ENCODE peak calls at places on chromosomes 11 and 22, in five cellular contexts. N, T, I, Q and Z are unnamed samples.
A peak's percentile ranks its signal among the peaks of the same experiment; 100 is the strongest.

GRCh38 chr11:63536669-63537292 is at the start of gene PLAAT4:
- DNase-seq in N (peak; percentile 23), T (no peak), I (peak; percentile 29), Q (peak; percentile 42), Z (no peak)

GRCh38 chr11:64850979-64851567 is 6.6 kb upstream of the CDC42BPG start:
- DNase-seq in N (no peak), T (no peak), I (no peak), Q (no peak), Z (no peak)

GRCh38 chr11:65574963-65575567 is 788 bp upstream of the EHBP1L1 start:
- DNase-seq in N (no peak), T (peak; percentile 69), I (no peak), Q (no peak), Z (no peak)

GRCh38 chr22:22682196-22682595 is 37.8 kb downstream of the GGTLC2 start:
- DNase-seq in N (no peak), T (no peak), I (no peak), Q (no peak), Z (no peak)

GRCh38 chr22:22943521-22944267 is 56.1 kb downstream of the IGLL5 start:
- DNase-seq in N (no peak), T (no peak), I (no peak), Q (no peak), Z (no peak)

GRCh38 chr11:86449993-86450629 is 75.4 kb downstream of the CCDC81 start:
- DNase-seq in N (no peak), T (no peak), I (no peak), Q (no peak), Z (no peak)

GRCh38 chr11:46674463-46675287 is 25.7 kb downstream of the ARHGAP1 start:
- DNase-seq in N (no peak), T (no peak), I (no peak), Q (no peak), Z (no peak)

GRCh38 chr11:70734911-70735310 is 336.6 kb downstream of the CTTN start:
- DNase-seq in N (no peak), T (no peak), I (no peak), Q (no peak), Z (no peak)

GRCh38 chr11:69409812-69410645 is 71.4 kb upstream of the LINC01488 start:
- DNase-seq in N (no peak), T (no peak), I (no peak), Q (no peak), Z (no peak)

GRCh38 chr22:30265131-30265720 is 1.4 kb downstream of the OSM start:
- DNase-seq in N (no peak), T (no peak), I (no peak), Q (no peak), Z (no peak)

GRCh38 chr11:17781626-17782025 is 47.0 kb downstream of the KCNC1 start:
- DNase-seq in N (no peak), T (no peak), I (no peak), Q (no peak), Z (no peak)

GRCh38 chr11:101797335-101797734 is 117.5 kb upstream of the CEP126 start:
- DNase-seq in N (no peak), T (no peak), I (no peak), Q (no peak), Z (no peak)

GRCh38 chr11:100719809-100720221 is 32.7 kb downstream of the ARHGAP42 start:
- DNase-seq in N (peak; percentile 66), T (peak; percentile 13), I (peak; percentile 49), Q (no peak), Z (no peak)

GRCh38 chr11:130631119-130631518 is 182.7 kb downstream of the ADAMTS15 start:
- DNase-seq in N (peak; percentile 76), T (no peak), I (peak; percentile 19), Q (no peak), Z (no peak)

GRCh38 chr11:112177610-112178009 is 2.3 kb downstream of the BCO2 start:
- DNase-seq in N (no peak), T (no peak), I (no peak), Q (no peak), Z (no peak)

GRCh38 chr11:94895971-94896370 is 77.4 kb downstream of the CWC15 start:
- DNase-seq in N (no peak), T (no peak), I (no peak), Q (no peak), Z (no peak)

GRCh38 chr11:93392862-93393261 is 62.3 kb downstream of the DEUP1 start:
- DNase-seq in N (no peak), T (no peak), I (no peak), Q (no peak), Z (no peak)

GRCh38 chr11:15730617-15731385 is 616.1 kb downstream of the INSC start:
- DNase-seq in N (no peak), T (no peak), I (no peak), Q (no peak), Z (no peak)

GRCh38 chr11:43687120-43687791 is 6.7 kb downstream of the HSD17B12 start:
- DNase-seq in N (peak; percentile 2), T (no peak), I (no peak), Q (no peak), Z (no peak)

GRCh38 chr22:35914665-35915476 is 113.8 kb downstream of the RBFOX2 start:
- DNase-seq in N (peak; percentile 81), T (peak; percentile 45), I (peak; percentile 78), Q (peak; percentile 82), Z (no peak)

GRCh38 chr11:119935341-119935925 is 202.5 kb downstream of the TRIM29 start:
- DNase-seq in N (no peak), T (no peak), I (no peak), Q (no peak), Z (no peak)

GRCh38 chr11:69852051-69852450 is 32.8 kb upstream of the FGF3 start:
- DNase-seq in N (no peak), T (no peak), I (no peak), Q (no peak), Z (no peak)

GRCh38 chr11:85976525-85976924 is 92.4 kb downstream of the PICALM start:
- DNase-seq in N (no peak), T (no peak), I (no peak), Q (no peak), Z (no peak)

GRCh38 chr11:12079726-12080556 is 30.4 kb upstream of the MICAL2 start:
- DNase-seq in N (peak; percentile 99), T (no peak), I (peak; percentile 50), Q (no peak), Z (no peak)

GRCh38 chr22:43901976-43902643 is 10.3 kb upstream of the PNPLA5 start:
- DNase-seq in N (peak; percentile 75), T (no peak), I (no peak), Q (no peak), Z (no peak)

GRCh38 chr11:28833670-28834069 is 725.5 kb downstream of the METTL15 start:
- DNase-seq in N (peak; percentile 84), T (no peak), I (peak; percentile 53), Q (no peak), Z (no peak)

GRCh38 chr11:64531906-64532312 is 59.1 kb upstream of the SLC22A12 start:
- DNase-seq in N (no peak), T (no peak), I (no peak), Q (no peak), Z (no peak)

GRCh38 chr11:70501026-70501901 is 102.9 kb downstream of the CTTN start:
- DNase-seq in N (no peak), T (no peak), I (no peak), Q (no peak), Z (peak; percentile 41)

GRCh38 chr11:86608251-86608799 is 64.1 kb downstream of the ME3 start:
- DNase-seq in N (no peak), T (peak; percentile 12), I (peak; percentile 52), Q (no peak), Z (no peak)

GRCh38 chr11:125772834-125773505 is 5.7 kb downstream of the PATE2 start:
- DNase-seq in N (peak; percentile 89), T (no peak), I (no peak), Q (no peak), Z (no peak)